ENCODE peak calls at places on chromosomes 2 and 18, in four cellular contexts. J, Z, E and L are unnamed samples.

GRCh38 chr2:121955313-121956211 is 200.1 kb downstream of the TSN start:
- DNase-seq in J (no peak), E (no peak), Z (no peak), L (no peak)

GRCh38 chr2:233058717-233059546 is 1.2 kb upstream of the INPP5D start:
- DNase-seq in J (no peak), E (no peak), Z (no peak), L (no peak)

GRCh38 chr2:237697586-237698337 is 70.4 kb downstream of the LRRFIP1 start:
- DNase-seq in J (no peak), E (no peak), Z (no peak), L (no peak)

GRCh38 chr2:2452961-2453360 is 121.9 kb upstream of the MYT1L start:
- DNase-seq in Z (no peak), E (no peak), J (no peak), L (no peak)

GRCh38 chr2:48530033-48530804 is at the start of gene STON1:
- DNase-seq in J (peak), Z (peak), E (no peak), L (peak)

GRCh38 chr2:110170102-110170501 is 34.7 kb downstream of the NPHP1 start:
- DNase-seq in Z (no peak), J (no peak), E (no peak), L (no peak)

GRCh38 chr2:1993711-1994682 is 249.7 kb upstream of the PXDN start:
- DNase-seq in E (no peak), Z (no peak), J (no peak), L (no peak)

GRCh38 chr2:132669854-132670103 is 226 bp downstream of the LYPD1 start:
- DNase-seq in E (no peak), J (no peak), Z (no peak), L (no peak)

GRCh38 chr2:89833116-89833779 is 1141.8 kb downstream of the RPIA start:
- DNase-seq in Z (no peak), J (no peak), E (no peak), L (no peak)

GRCh38 chr2:112001942-112002341 is 53.1 kb upstream of the TMEM87B start:
- DNase-seq in Z (no peak), J (no peak), E (no peak), L (no peak)

GRCh38 chr18:22470141-22470510 is 52.4 kb upstream of the CTAGE1 start:
- DNase-seq in Z (no peak), J (no peak), E (no peak), L (no peak)

GRCh38 chr2:116440104-116440653 is 1374.3 kb upstream of the DDX18 start:
- DNase-seq in E (no peak), J (no peak), Z (no peak), L (no peak)

GRCh38 chr2:210577263-210578071 is 21.1 kb downstream of the CPS1 start:
- DNase-seq in J (no peak), E (no peak), Z (peak), L (no peak)

GRCh38 chr2:219521066-219521880 is 7.0 kb downstream of the ASIC4 start:
- DNase-seq in J (no peak), E (no peak), Z (no peak), L (no peak)

GRCh38 chr2:68248361-68248760 is 4.0 kb downstream of the PPP3R1 start:
- DNase-seq in E (no peak), J (no peak), Z (no peak), L (no peak)

GRCh38 chr2:2233171-2233826 is 97.8 kb downstream of the MYT1L start:
- DNase-seq in Z (no peak), J (no peak), E (no peak), L (no peak)

GRCh38 chr2:35199298-35199697 is 1156.3 kb upstream of the CRIM1 start:
- DNase-seq in E (no peak), Z (no peak), J (no peak), L (no peak)

GRCh38 chr2:28119631-28120030 is 229.1 kb downstream of the BABAM2 start:
- DNase-seq in Z (no peak), J (no peak), E (no peak), L (no peak)

GRCh38 chr2:69989422-69990128 is 28.1 kb upstream of the ASPRV1 start:
- DNase-seq in J (no peak), E (no peak), Z (no peak), L (no peak)

GRCh38 chr2:196174424-196174823 is 3.0 kb upstream of the STK17B start:
- DNase-seq in E (no peak), Z (no peak), J (no peak), L (no peak)

GRCh38 chr18:64807560-64807959 is 658.7 kb upstream of the LINC00305 start:
- DNase-seq in E (no peak), Z (no peak), J (no peak), L (no peak)

GRCh38 chr18:58213931-58214431 is 170.0 kb downstream of the NEDD4L start:
- DNase-seq in Z (no peak), E (no peak), J (no peak), L (no peak)

GRCh38 chr18:9135912-9136314 is 668 bp upstream of the ANKRD12 start:
- DNase-seq in J (no peak), Z (no peak), E (no peak), L (peak)

GRCh38 chr2:40579247-40579646 is 127.4 kb upstream of the SLC8A1 start:
- DNase-seq in E (no peak), Z (no peak), J (no peak), L (no peak)

GRCh38 chr2:108222261-108222660 is 17.5 kb upstream of the SULT1C3 start:
- DNase-seq in E (no peak), Z (no peak), J (no peak), L (no peak)

GRCh38 chr2:98009887-98010760 is 14.4 kb upstream of the TMEM131 start:
- DNase-seq in Z (no peak), J (no peak), E (no peak), L (no peak)

GRCh38 chr2:119753041-119753929 is 6.4 kb upstream of the PTPN4 start:
- DNase-seq in Z (peak), J (no peak), E (no peak), L (no peak)

GRCh38 chr18:69854455-69854854 is 93.2 kb downstream of the CD226 start:
- DNase-seq in J (no peak), E (no peak), Z (no peak), L (no peak)

GRCh38 chr2:210606001-210606400 is 49.6 kb downstream of the CPS1 start:
- DNase-seq in Z (no peak), J (no peak), E (no peak), L (no peak)